ENCODE peak calls at places on chromosomes 16 and 17, in five cellular contexts. M is H7, E is brain pericyte, V is GM06990, F is left ventricle myocardium inferior. P is an unnamed sample.

GRCh38 chr17:17416400-17417360 is 60.1 kb upstream of the MED9 start:
- DNase-seq in M (no peak), E (no peak), V (no peak), F (peak; percentile 33), P (no peak)

GRCh38 chr16:23121024-23121423 is 28.2 kb downstream of the USP31 start:
- DNase-seq in M (no peak), E (no peak), V (no peak), F (no peak), P (no peak)

GRCh38 chr17:48715496-48716399 is 6.6 kb downstream of the PRAC1 start:
- DNase-seq in M (no peak), E (no peak), V (no peak), F (no peak), P (no peak)

GRCh38 chr17:37614391-37614790 is 5.2 kb upstream of the SYNRG start:
- DNase-seq in M (no peak), E (no peak), V (no peak), F (no peak), P (no peak)

GRCh38 chr16:68646948-68647659 is 2.0 kb downstream of the CDH3 start:
- DNase-seq in M (peak; percentile 43), E (no peak), V (no peak), F (no peak), P (no peak)

GRCh38 chr16:58733248-58733670 is 857 bp downstream of the GOT2 start:
- DNase-seq in M (no peak), E (no peak), V (no peak), F (no peak), P (no peak)

GRCh38 chr16:30434852-30435251 is 5.0 kb upstream of the DCTPP1 start:
- DNase-seq in M (no peak), E (no peak), V (no peak), F (no peak), P (no peak)

GRCh38 chr17:50029185-50029584 is 26.7 kb upstream of the ITGA3 start:
- DNase-seq in M (no peak), E (no peak), V (no peak), F (no peak), P (no peak)

GRCh38 chr16:20359997-20360396 is 7.5 kb upstream of the UMOD start:
- DNase-seq in M (peak; percentile 71), E (no peak), V (no peak), F (no peak), P (no peak)

GRCh38 chr17:3838206-3838605 is 7.8 kb downstream of the NCBP3 start:
- DNase-seq in M (no peak), E (no peak), V (no peak), F (no peak), P (no peak)

GRCh38 chr16:1145383-1146100 is 7.4 kb upstream of the CACNA1H start:
- DNase-seq in M (peak; percentile 86), E (no peak), V (no peak), F (no peak), P (no peak)

GRCh38 chr16:75257886-75258806 is 6.7 kb upstream of the BCAR1 start:
- DNase-seq in M (no peak), E (no peak), V (no peak), F (no peak), P (no peak)

GRCh38 chr17:7497636-7498035 is 13.5 kb downstream of the POLR2A start:
- DNase-seq in M (no peak), E (no peak), V (no peak), F (no peak), P (no peak)